ENCODE peak calls at places on chromosomes 3 and 15, in five cellular contexts. One of them, this sample, is unnamed.

GRCh38 chr15:67409175-67409574 is 111.8 kb upstream of the C15orf61 start:
- DNase-seq in fibroblast of the aortic adventitia: no peak
- DNase-seq in CD4-positive, alpha-beta T cell: no peak
- DNase-seq in bronchial epithelial cell: no peak
- DNase-seq in epithelial cell of esophagus: no peak
- DNase-seq in this sample: no peak

GRCh38 chr15:90007089-90007487 is 6.0 kb downstream of the ZNF710 start:
- DNase-seq in fibroblast of the aortic adventitia: no peak
- DNase-seq in CD4-positive, alpha-beta T cell: no peak
- DNase-seq in bronchial epithelial cell: no peak
- DNase-seq in epithelial cell of esophagus: no peak
- DNase-seq in this sample: no peak

GRCh38 chr3:184236033-184236410 is 6.6 kb downstream of the VWA5B2 start:
- DNase-seq in fibroblast of the aortic adventitia: no peak
- DNase-seq in CD4-positive, alpha-beta T cell: no peak
- DNase-seq in bronchial epithelial cell: no peak
- DNase-seq in epithelial cell of esophagus: no peak
- DNase-seq in this sample: no peak

GRCh38 chr3:186198442-186198841 is 89.6 kb upstream of the ETV5 start:
- DNase-seq in fibroblast of the aortic adventitia: no peak
- DNase-seq in CD4-positive, alpha-beta T cell: no peak
- DNase-seq in bronchial epithelial cell: no peak
- DNase-seq in epithelial cell of esophagus: no peak
- DNase-seq in this sample: no peak

GRCh38 chr3:105162448-105162847 is 204.3 kb upstream of the ALCAM start:
- DNase-seq in fibroblast of the aortic adventitia: no peak
- DNase-seq in CD4-positive, alpha-beta T cell: no peak
- DNase-seq in bronchial epithelial cell: no peak
- DNase-seq in epithelial cell of esophagus: no peak
- DNase-seq in this sample: no peak

GRCh38 chr3:3447671-3448070 is 268.2 kb upstream of the CRBN start:
- DNase-seq in fibroblast of the aortic adventitia: no peak
- DNase-seq in CD4-positive, alpha-beta T cell: no peak
- DNase-seq in bronchial epithelial cell: peak
- DNase-seq in epithelial cell of esophagus: peak
- DNase-seq in this sample: no peak

GRCh38 chr3:152466784-152467183 is 198.1 kb downstream of the MBNL1 start:
- DNase-seq in fibroblast of the aortic adventitia: peak
- DNase-seq in CD4-positive, alpha-beta T cell: no peak
- DNase-seq in bronchial epithelial cell: peak
- DNase-seq in epithelial cell of esophagus: peak
- DNase-seq in this sample: no peak

GRCh38 chr3:150174179-150174578 is 203.5 kb upstream of the PFN2 start:
- DNase-seq in fibroblast of the aortic adventitia: no peak
- DNase-seq in CD4-positive, alpha-beta T cell: no peak
- DNase-seq in bronchial epithelial cell: no peak
- DNase-seq in epithelial cell of esophagus: no peak
- DNase-seq in this sample: no peak

GRCh38 chr3:188194327-188194726 is 40.4 kb downstream of the LPP start:
- DNase-seq in fibroblast of the aortic adventitia: peak
- DNase-seq in CD4-positive, alpha-beta T cell: no peak
- DNase-seq in bronchial epithelial cell: peak
- DNase-seq in epithelial cell of esophagus: peak
- DNase-seq in this sample: no peak

GRCh38 chr3:156750191-156750873 is 75.8 kb upstream of the LEKR1 start:
- DNase-seq in fibroblast of the aortic adventitia: peak
- DNase-seq in CD4-positive, alpha-beta T cell: no peak
- DNase-seq in bronchial epithelial cell: peak
- DNase-seq in epithelial cell of esophagus: peak
- DNase-seq in this sample: peak

GRCh38 chr15:101579766-101580165 is 72.4 kb downstream of the TM2D3 start:
- DNase-seq in fibroblast of the aortic adventitia: no peak
- DNase-seq in CD4-positive, alpha-beta T cell: no peak
- DNase-seq in bronchial epithelial cell: peak
- DNase-seq in epithelial cell of esophagus: peak
- DNase-seq in this sample: no peak

GRCh38 chr3:32045091-32045964 is 61.1 kb upstream of the GPD1L start:
- DNase-seq in fibroblast of the aortic adventitia: peak
- DNase-seq in CD4-positive, alpha-beta T cell: no peak
- DNase-seq in bronchial epithelial cell: peak
- DNase-seq in epithelial cell of esophagus: peak
- DNase-seq in this sample: peak
- TF ChIP-seq CTCF in fibroblast of the aortic adventitia: peak
- TF ChIP-seq CTCF in CD4-positive, alpha-beta T cell: no peak
- TF ChIP-seq CTCF in bronchial epithelial cell: no peak
- TF ChIP-seq CTCF in epithelial cell of esophagus: no peak
- TF ChIP-seq CTCF in this sample: no peak

GRCh38 chr3:128094295-128095151 is 29.1 kb downstream of the RUVBL1 start:
- DNase-seq in fibroblast of the aortic adventitia: no peak
- DNase-seq in CD4-positive, alpha-beta T cell: no peak
- DNase-seq in bronchial epithelial cell: peak
- DNase-seq in epithelial cell of esophagus: peak
- DNase-seq in this sample: no peak
- TF ChIP-seq CTCF in fibroblast of the aortic adventitia: no peak
- TF ChIP-seq CTCF in CD4-positive, alpha-beta T cell: no peak
- TF ChIP-seq CTCF in bronchial epithelial cell: no peak
- TF ChIP-seq CTCF in epithelial cell of esophagus: no peak
- TF ChIP-seq CTCF in this sample: no peak

GRCh38 chr3:129016366-129016724 is 15.2 kb downstream of the EFCC1 start:
- DNase-seq in fibroblast of the aortic adventitia: no peak
- DNase-seq in CD4-positive, alpha-beta T cell: peak
- DNase-seq in bronchial epithelial cell: peak
- DNase-seq in epithelial cell of esophagus: peak
- DNase-seq in this sample: no peak
- TF ChIP-seq CTCF in fibroblast of the aortic adventitia: no peak
- TF ChIP-seq CTCF in CD4-positive, alpha-beta T cell: peak
- TF ChIP-seq CTCF in bronchial epithelial cell: peak
- TF ChIP-seq CTCF in epithelial cell of esophagus: peak
- TF ChIP-seq CTCF in this sample: no peak

DNA sequence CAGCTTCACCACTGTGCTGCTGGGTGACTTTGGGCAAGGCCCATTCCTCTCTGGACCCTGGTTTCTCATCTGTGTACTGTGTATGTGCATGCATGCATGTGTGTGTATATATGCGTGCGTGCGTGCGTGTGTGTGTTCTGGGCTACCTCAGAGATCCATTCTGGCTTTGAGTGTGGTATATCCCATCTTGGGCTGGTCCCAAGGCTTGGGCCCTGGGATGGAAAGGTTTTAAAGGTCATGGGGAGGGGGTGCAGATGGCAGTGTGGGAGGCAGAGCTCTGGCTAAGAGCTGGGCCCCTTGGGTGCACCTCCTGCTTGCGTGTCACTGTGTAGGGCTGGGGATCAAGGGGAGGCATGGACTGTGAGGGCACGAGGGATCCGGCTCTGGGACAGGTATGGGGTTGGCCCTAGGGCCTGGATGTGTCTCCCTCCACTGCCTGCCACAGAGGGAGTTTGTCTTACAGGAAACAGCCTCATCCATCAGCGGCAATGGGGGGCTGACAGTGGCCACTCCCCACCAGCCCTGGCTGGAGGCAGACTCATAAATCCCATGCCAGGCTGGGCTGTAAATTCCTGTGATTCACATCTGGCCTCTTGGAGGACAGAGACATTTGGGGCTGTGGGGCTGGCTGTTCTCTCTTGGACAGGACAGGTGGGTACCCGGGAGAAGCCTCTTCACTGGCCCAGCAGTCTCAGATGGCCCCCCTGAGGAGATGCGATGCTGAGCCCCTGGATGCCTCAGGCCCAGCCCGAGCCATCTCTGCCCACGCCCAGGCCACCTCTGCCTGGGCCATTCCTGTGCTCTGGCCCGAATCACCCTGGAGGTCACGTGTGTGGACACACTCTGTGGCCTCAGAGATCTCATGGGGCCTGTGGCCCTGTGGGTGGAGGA is 21.4 kb upstream of the CSPG4 start:
- DNase-seq in fibroblast of the aortic adventitia: no peak
- DNase-seq in CD4-positive, alpha-beta T cell: no peak
- DNase-seq in bronchial epithelial cell: no peak
- DNase-seq in epithelial cell of esophagus: no peak
- DNase-seq in this sample: peak
- TF ChIP-seq CTCF in fibroblast of the aortic adventitia: no peak
- TF ChIP-seq CTCF in CD4-positive, alpha-beta T cell: no peak
- TF ChIP-seq CTCF in bronchial epithelial cell: no peak
- TF ChIP-seq CTCF in epithelial cell of esophagus: no peak
- TF ChIP-seq CTCF in this sample: no peak

DNA sequence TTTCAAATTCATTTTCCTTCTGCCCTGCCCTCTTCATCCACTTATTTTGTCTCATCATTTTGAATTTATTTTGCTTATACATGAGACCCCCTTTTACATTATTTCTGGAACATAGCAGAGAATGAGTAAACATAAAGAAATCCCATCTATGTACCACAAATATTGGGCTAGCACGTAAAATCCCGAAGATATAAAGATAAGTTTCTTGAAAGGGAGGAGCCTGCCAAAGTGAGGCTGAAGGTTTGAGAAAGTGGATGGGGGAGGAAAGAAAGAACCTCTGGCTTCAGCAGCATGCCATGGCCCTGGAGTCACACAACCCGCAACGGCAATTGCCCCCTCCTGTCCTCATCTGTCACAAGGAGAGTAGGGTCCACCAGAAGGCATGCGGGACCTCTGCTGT is 53.9 kb upstream of the GYG1 start:
- DNase-seq in fibroblast of the aortic adventitia: no peak
- DNase-seq in CD4-positive, alpha-beta T cell: no peak
- DNase-seq in bronchial epithelial cell: no peak
- DNase-seq in epithelial cell of esophagus: no peak
- DNase-seq in this sample: no peak
- TF ChIP-seq CTCF in fibroblast of the aortic adventitia: no peak
- TF ChIP-seq CTCF in CD4-positive, alpha-beta T cell: no peak
- TF ChIP-seq CTCF in bronchial epithelial cell: no peak
- TF ChIP-seq CTCF in epithelial cell of esophagus: no peak
- TF ChIP-seq CTCF in this sample: no peak

GRCh38 chr3:60202052-60202753 is 1049.0 kb downstream of the FHIT start:
- DNase-seq in fibroblast of the aortic adventitia: no peak
- DNase-seq in CD4-positive, alpha-beta T cell: no peak
- DNase-seq in bronchial epithelial cell: no peak
- DNase-seq in epithelial cell of esophagus: no peak
- DNase-seq in this sample: no peak
- TF ChIP-seq CTCF in fibroblast of the aortic adventitia: no peak
- TF ChIP-seq CTCF in CD4-positive, alpha-beta T cell: no peak
- TF ChIP-seq CTCF in bronchial epithelial cell: no peak
- TF ChIP-seq CTCF in epithelial cell of esophagus: no peak
- TF ChIP-seq CTCF in this sample: no peak

This sample was measured in nephron progenitor cell.